ENCODE peak calls at places on chromosome 10, in seven cellular contexts. One of them, this sample, is unnamed.

GRCh38 chr10:43409385-43410109 is 561 bp upstream of the HNRNPF start:
- DNase-seq in activated CD4-positive, alpha-beta T cell treated with anti-CD3 and anti-CD28 coated beads, Interleukin-2, amount 50 U/mL, for 24 hours: peak
- DNase-seq in activated CD4-positive, CD25-positive, alpha-beta regulatory T cell treated with anti-CD3 and anti-CD28 coated beads, Interleukin-2, amount 50 U/mL, for 72 hours: peak
- DNase-seq in stimulated activated CD8-positive, alpha-beta memory T cell treated with anti-CD3 and anti-CD28 coated beads, Interleukin-15, amount 100 ng/mL, for 24 hours: no peak
- DNase-seq in Jurkat, Clone E6-1: peak
- DNase-seq in midbrain: no peak
- DNase-seq in activated naive CD8-positive, alpha-beta T cell treated with anti-CD3 and anti-CD28 coated beads, Interleukin-2, amount 50 U/mL, for 24 hours: peak
- DNase-seq in this sample: peak

GRCh38 chr10:21002097-21002878 is 105.2 kb upstream of the NEBL start:
- DNase-seq in activated CD4-positive, alpha-beta T cell treated with anti-CD3 and anti-CD28 coated beads, Interleukin-2, amount 50 U/mL, for 24 hours: no peak
- DNase-seq in activated CD4-positive, CD25-positive, alpha-beta regulatory T cell treated with anti-CD3 and anti-CD28 coated beads, Interleukin-2, amount 50 U/mL, for 72 hours: no peak
- DNase-seq in stimulated activated CD8-positive, alpha-beta memory T cell treated with anti-CD3 and anti-CD28 coated beads, Interleukin-15, amount 100 ng/mL, for 24 hours: no peak
- DNase-seq in Jurkat, Clone E6-1: no peak
- DNase-seq in midbrain: no peak
- DNase-seq in activated naive CD8-positive, alpha-beta T cell treated with anti-CD3 and anti-CD28 coated beads, Interleukin-2, amount 50 U/mL, for 24 hours: no peak
- DNase-seq in this sample: no peak

GRCh38 chr10:20674870-20675385 is 222.2 kb downstream of the NEBL start:
- DNase-seq in activated CD4-positive, alpha-beta T cell treated with anti-CD3 and anti-CD28 coated beads, Interleukin-2, amount 50 U/mL, for 24 hours: no peak
- DNase-seq in activated CD4-positive, CD25-positive, alpha-beta regulatory T cell treated with anti-CD3 and anti-CD28 coated beads, Interleukin-2, amount 50 U/mL, for 72 hours: no peak
- DNase-seq in stimulated activated CD8-positive, alpha-beta memory T cell treated with anti-CD3 and anti-CD28 coated beads, Interleukin-15, amount 100 ng/mL, for 24 hours: no peak
- DNase-seq in Jurkat, Clone E6-1: no peak
- DNase-seq in midbrain: no peak
- DNase-seq in activated naive CD8-positive, alpha-beta T cell treated with anti-CD3 and anti-CD28 coated beads, Interleukin-2, amount 50 U/mL, for 24 hours: no peak
- DNase-seq in this sample: no peak

GRCh38 chr10:120181154-120181553 is 275.9 kb upstream of the PLPP4 start:
- DNase-seq in activated CD4-positive, alpha-beta T cell treated with anti-CD3 and anti-CD28 coated beads, Interleukin-2, amount 50 U/mL, for 24 hours: no peak
- DNase-seq in activated CD4-positive, CD25-positive, alpha-beta regulatory T cell treated with anti-CD3 and anti-CD28 coated beads, Interleukin-2, amount 50 U/mL, for 72 hours: no peak
- DNase-seq in stimulated activated CD8-positive, alpha-beta memory T cell treated with anti-CD3 and anti-CD28 coated beads, Interleukin-15, amount 100 ng/mL, for 24 hours: no peak
- DNase-seq in Jurkat, Clone E6-1: peak
- DNase-seq in midbrain: no peak
- DNase-seq in activated naive CD8-positive, alpha-beta T cell treated with anti-CD3 and anti-CD28 coated beads, Interleukin-2, amount 50 U/mL, for 24 hours: no peak
- DNase-seq in this sample: no peak

GRCh38 chr10:11919271-11919670 is 96.1 kb downstream of the PROSER2 start:
- DNase-seq in activated CD4-positive, alpha-beta T cell treated with anti-CD3 and anti-CD28 coated beads, Interleukin-2, amount 50 U/mL, for 24 hours: no peak
- DNase-seq in activated CD4-positive, CD25-positive, alpha-beta regulatory T cell treated with anti-CD3 and anti-CD28 coated beads, Interleukin-2, amount 50 U/mL, for 72 hours: no peak
- DNase-seq in stimulated activated CD8-positive, alpha-beta memory T cell treated with anti-CD3 and anti-CD28 coated beads, Interleukin-15, amount 100 ng/mL, for 24 hours: no peak
- DNase-seq in Jurkat, Clone E6-1: no peak
- DNase-seq in midbrain: no peak
- DNase-seq in activated naive CD8-positive, alpha-beta T cell treated with anti-CD3 and anti-CD28 coated beads, Interleukin-2, amount 50 U/mL, for 24 hours: no peak
- DNase-seq in this sample: no peak

GRCh38 chr10:102651455-102652169 is 7.3 kb downstream of the TRIM8 start:
- DNase-seq in activated CD4-positive, alpha-beta T cell treated with anti-CD3 and anti-CD28 coated beads, Interleukin-2, amount 50 U/mL, for 24 hours: no peak
- DNase-seq in activated CD4-positive, CD25-positive, alpha-beta regulatory T cell treated with anti-CD3 and anti-CD28 coated beads, Interleukin-2, amount 50 U/mL, for 72 hours: no peak
- DNase-seq in stimulated activated CD8-positive, alpha-beta memory T cell treated with anti-CD3 and anti-CD28 coated beads, Interleukin-15, amount 100 ng/mL, for 24 hours: no peak
- DNase-seq in Jurkat, Clone E6-1: no peak
- DNase-seq in midbrain: no peak
- DNase-seq in activated naive CD8-positive, alpha-beta T cell treated with anti-CD3 and anti-CD28 coated beads, Interleukin-2, amount 50 U/mL, for 24 hours: no peak
- DNase-seq in this sample: no peak

GRCh38 chr10:95333997-95334792 is 43.4 kb upstream of the PDLIM1 start:
- DNase-seq in activated CD4-positive, alpha-beta T cell treated with anti-CD3 and anti-CD28 coated beads, Interleukin-2, amount 50 U/mL, for 24 hours: no peak
- DNase-seq in activated CD4-positive, CD25-positive, alpha-beta regulatory T cell treated with anti-CD3 and anti-CD28 coated beads, Interleukin-2, amount 50 U/mL, for 72 hours: no peak
- DNase-seq in stimulated activated CD8-positive, alpha-beta memory T cell treated with anti-CD3 and anti-CD28 coated beads, Interleukin-15, amount 100 ng/mL, for 24 hours: no peak
- DNase-seq in Jurkat, Clone E6-1: no peak
- DNase-seq in midbrain: no peak
- DNase-seq in activated naive CD8-positive, alpha-beta T cell treated with anti-CD3 and anti-CD28 coated beads, Interleukin-2, amount 50 U/mL, for 24 hours: no peak
- DNase-seq in this sample: no peak

GRCh38 chr10:59557052-59557451 is 152.6 kb downstream of the SLC16A9 start:
- DNase-seq in activated CD4-positive, alpha-beta T cell treated with anti-CD3 and anti-CD28 coated beads, Interleukin-2, amount 50 U/mL, for 24 hours: no peak
- DNase-seq in activated CD4-positive, CD25-positive, alpha-beta regulatory T cell treated with anti-CD3 and anti-CD28 coated beads, Interleukin-2, amount 50 U/mL, for 72 hours: no peak
- DNase-seq in stimulated activated CD8-positive, alpha-beta memory T cell treated with anti-CD3 and anti-CD28 coated beads, Interleukin-15, amount 100 ng/mL, for 24 hours: no peak
- DNase-seq in Jurkat, Clone E6-1: no peak
- DNase-seq in midbrain: no peak
- DNase-seq in activated naive CD8-positive, alpha-beta T cell treated with anti-CD3 and anti-CD28 coated beads, Interleukin-2, amount 50 U/mL, for 24 hours: no peak
- DNase-seq in this sample: no peak

GRCh38 chr10:102669206-102670064 is 25.2 kb downstream of the TRIM8 start:
- DNase-seq in activated CD4-positive, alpha-beta T cell treated with anti-CD3 and anti-CD28 coated beads, Interleukin-2, amount 50 U/mL, for 24 hours: no peak
- DNase-seq in activated CD4-positive, CD25-positive, alpha-beta regulatory T cell treated with anti-CD3 and anti-CD28 coated beads, Interleukin-2, amount 50 U/mL, for 72 hours: no peak
- DNase-seq in stimulated activated CD8-positive, alpha-beta memory T cell treated with anti-CD3 and anti-CD28 coated beads, Interleukin-15, amount 100 ng/mL, for 24 hours: no peak
- DNase-seq in Jurkat, Clone E6-1: no peak
- DNase-seq in midbrain: no peak
- DNase-seq in activated naive CD8-positive, alpha-beta T cell treated with anti-CD3 and anti-CD28 coated beads, Interleukin-2, amount 50 U/mL, for 24 hours: peak
- DNase-seq in this sample: no peak

GRCh38 chr10:99279626-99280111 is 44.0 kb upstream of the HPSE2 start:
- DNase-seq in activated CD4-positive, alpha-beta T cell treated with anti-CD3 and anti-CD28 coated beads, Interleukin-2, amount 50 U/mL, for 24 hours: no peak
- DNase-seq in activated CD4-positive, CD25-positive, alpha-beta regulatory T cell treated with anti-CD3 and anti-CD28 coated beads, Interleukin-2, amount 50 U/mL, for 72 hours: no peak
- DNase-seq in stimulated activated CD8-positive, alpha-beta memory T cell treated with anti-CD3 and anti-CD28 coated beads, Interleukin-15, amount 100 ng/mL, for 24 hours: no peak
- DNase-seq in Jurkat, Clone E6-1: no peak
- DNase-seq in midbrain: no peak
- DNase-seq in activated naive CD8-positive, alpha-beta T cell treated with anti-CD3 and anti-CD28 coated beads, Interleukin-2, amount 50 U/mL, for 24 hours: no peak
- DNase-seq in this sample: no peak

This sample was measured in mesothelial cell of epicardium.